ENCODE peak calls at places on chromosome 3, in ten cellular contexts. R is dorsolateral prefrontal cortex; O is midbrain; H is heart left ventricle; Y is activated T-helper 9 cell treated with anti-CD3 and anti-CD28 coated beads, Interleukin-2, amount 50 U/mL, for 16 hours; C is amniotic epithelial cell; Q is T1000; X is GM23338; L is tibial nerve; W is HT1080. I is an unnamed sample.

GRCh38 chr3:171783086-171783485 is 27.2 kb downstream of the PLD1 start:
- DNase-seq in R (no peak), O (no peak), H (no peak), Y (no peak), C (peak), Q (no peak), X (no peak), L (no peak), W (peak), I (no peak)

GRCh38 chr3:39524107-39524506 is 56.6 kb downstream of the MOBP start:
- DNase-seq in R (no peak), O (no peak), H (no peak), Y (no peak), C (no peak), Q (no peak), X (peak), L (no peak), W (no peak), I (no peak)

GRCh38 chr3:166661621-166662020 is 718.5 kb downstream of the ZBBX start:
- DNase-seq in R (no peak), O (no peak), H (no peak), Y (no peak), C (no peak), Q (no peak), X (no peak), L (no peak), W (no peak), I (no peak)

GRCh38 chr3:189710620-189711388 is 79.6 kb downstream of the TP63 start:
- DNase-seq in R (no peak), O (no peak), H (peak), Y (no peak), C (peak), Q (peak), X (peak), L (peak), W (peak), I (no peak)

GRCh38 chr3:138184994-138185393 is 2.1 kb upstream of the ARMC8 start:
- DNase-seq in R (no peak), O (no peak), H (no peak), Y (no peak), C (peak), Q (no peak), X (no peak), L (no peak), W (peak), I (no peak)

GRCh38 chr3:5022966-5023776 is 43.9 kb downstream of the BHLHE40 start:
- DNase-seq in R (no peak), O (no peak), H (no peak), Y (no peak), C (peak), Q (peak), X (peak), L (no peak), W (peak), I (no peak)

GRCh38 chr3:169666079-169666436 is 2.5 kb upstream of the MECOM start:
- DNase-seq in R (no peak), O (no peak), H (no peak), Y (no peak), C (no peak), Q (no peak), X (peak), L (no peak), W (no peak), I (no peak)

GRCh38 chr3:3005345-3005744 is 104.8 kb downstream of the IL5RA start:
- DNase-seq in R (no peak), O (no peak), H (no peak), Y (no peak), C (no peak), Q (no peak), X (no peak), L (no peak), W (no peak), I (no peak)

GRCh38 chr3:177905173-177905894 is 630.9 kb upstream of the KCNMB2 start:
- DNase-seq in R (no peak), O (no peak), H (no peak), Y (no peak), C (peak), Q (no peak), X (no peak), L (no peak), W (no peak), I (no peak)

GRCh38 chr3:56133423-56133822 is 334.8 kb downstream of the ERC2 start:
- DNase-seq in R (no peak), O (no peak), H (no peak), Y (no peak), C (peak), Q (no peak), X (no peak), L (no peak), W (peak), I (no peak)

GRCh38 chr3:24686764-24687163 is 192.1 kb upstream of the THRB start:
- DNase-seq in R (no peak), O (no peak), H (no peak), Y (no peak), C (peak), Q (no peak), X (no peak), L (no peak), W (peak), I (no peak)

I was measured in tibial artery.